ENCODE peak calls at places on chromosomes 12 and 14, in four cellular contexts. D is H7, B is NCI-H748 treated with DMSO at 0.1 percent for 48 hours, Y is RWPE1. E is an unnamed sample.

GRCh38 chr12:100567945-100568344 is 5.5 kb upstream of the GAS2L3 start:
- DNase-seq in Y (no peak), B (no peak), D (no peak), E (no peak)

GRCh38 chr12:76422878-76423438 is 74.7 kb upstream of the BBS10 start:
- DNase-seq in Y (peak; percentile 4), D (no peak), B (no peak), E (peak; percentile 55)

GRCh38 chr12:47748899-47749298 is 9.8 kb downstream of the RAPGEF3 start:
- DNase-seq in B (no peak), D (no peak), Y (no peak), E (no peak)

GRCh38 chr12:71092290-71092689 is 65.5 kb downstream of the TSPAN8 start:
- DNase-seq in Y (no peak), D (no peak), B (no peak), E (no peak)

GRCh38 chr12:105822131-105823103 is 316.3 kb downstream of the NUAK1 start:
- DNase-seq in Y (no peak), D (no peak), B (no peak), E (no peak)

GRCh38 chr12:45468751-45469615 is 253.1 kb downstream of the ANO6 start:
- DNase-seq in Y (no peak), B (no peak), D (peak; percentile 28), E (no peak)

GRCh38 chr12:64691793-64692583 is 67.2 kb downstream of the GNS start:
- DNase-seq in B (peak; percentile 28), Y (no peak), D (no peak), E (no peak)

GRCh38 chr12:132322206-132323132 is 6.9 kb downstream of the GALNT9 start:
- DNase-seq in B (no peak), Y (no peak), D (no peak), E (no peak)

GRCh38 chr14:87286826-87287225 is 706.2 kb downstream of the GALC start:
- DNase-seq in Y (no peak), B (no peak), D (no peak), E (no peak)

GRCh38 chr12:112496493-112496892 is 77.7 kb downstream of the PTPN11 start:
- DNase-seq in D (no peak), B (no peak), Y (no peak), E (no peak)

GRCh38 chr12:59383426-59383822 is 212.4 kb upstream of the SLC16A7 start:
- DNase-seq in Y (no peak), B (no peak), D (no peak), E (peak; percentile 48)

GRCh38 chr14:50139192-50139591 is 22.8 kb upstream of the VCPKMT start:
- DNase-seq in B (no peak), Y (no peak), D (peak; percentile 7), E (no peak)

GRCh38 chr12:57031228-57031670 is 14.9 kb upstream of the TAC3 start:
- DNase-seq in D (no peak), B (peak; percentile 34), Y (peak; percentile 69), E (peak; percentile 82)

GRCh38 chr14:24986206-24986893 is 63.6 kb downstream of the STXBP6 start:
- DNase-seq in Y (no peak), D (no peak), B (no peak), E (no peak)

GRCh38 chr12:19220205-19220604 is 90.7 kb downstream of the PLEKHA5 start:
- DNase-seq in Y (peak; percentile 15), B (no peak), D (no peak), E (peak; percentile 71)

GRCh38 chr12:70660620-70661219 is 23.5 kb upstream of the PTPRB start:
- DNase-seq in B (no peak), Y (peak; percentile 14), D (no peak), E (peak; percentile 92)

GRCh38 chr14:99531221-99532096 is 50.2 kb downstream of the CCNK start:
- DNase-seq in Y (no peak), D (peak; percentile 85), B (no peak), E (no peak)

GRCh38 chr14:35470775-35471174 is 63.2 kb upstream of the INSM2 start:
- DNase-seq in Y (peak; percentile 14), B (no peak), D (peak; percentile 30), E (peak; percentile 33)

GRCh38 chr12:8078400-8078799 is 3.7 kb upstream of the NECAP1 start:
- DNase-seq in Y (peak; percentile 30), B (no peak), D (peak; percentile 52), E (no peak)

GRCh38 chr14:67371247-67372148 is 11.4 kb downstream of the EIF2S1 start:
- DNase-seq in Y (no peak), D (no peak), B (no peak), E (no peak)

GRCh38 chr12:113702796-113703195 is 231.1 kb upstream of the LHX5 start:
- DNase-seq in D (no peak), B (no peak), Y (no peak), E (no peak)

GRCh38 chr12:52515927-52516831 is 4.0 kb downstream of the KRT5 start:
- DNase-seq in D (peak; percentile 5), Y (no peak), B (no peak), E (peak; percentile 83)

GRCh38 chr14:105158804-105159203 is 9.8 kb downstream of the JAG2 start:
- DNase-seq in B (no peak), D (no peak), Y (no peak), E (no peak)

GRCh38 chr12:15599266-15600037 is 189.7 kb downstream of the EPS8 start:
- DNase-seq in B (peak; percentile 19), D (no peak), Y (peak; percentile 15), E (peak; percentile 9)

GRCh38 chr12:21502164-21502496 is 541 bp downstream of the GOLT1B start:
- DNase-seq in Y (peak; percentile 8), B (no peak), D (no peak), E (peak; percentile 1)

E was measured in foreskin keratinocyte.